ENCODE peak calls at places on chromosome 16, in nine cellular contexts. One of them, this sample, is unnamed.

GRCh38 chr16:31513126-31513525 is 4.9 kb upstream of the RUSF1 start:
- DNase-seq in stimulated activated CD8-positive, alpha-beta memory T cell treated with anti-CD3 and anti-CD28 coated beads, Interleukin-15, amount 100 ng/mL, for 1 hour: no peak
- DNase-seq in H54: no peak
- DNase-seq in H7: no peak
- DNase-seq in midbrain: no peak
- DNase-seq in A549: no peak
- DNase-seq in Caki2: peak; percentile 31
- DNase-seq in Peyer's patch: no peak
- DNase-seq in EL: peak; percentile 91
- DNase-seq in this sample: no peak

GRCh38 chr16:28326881-28327610 is 34.7 kb downstream of the SBK1 start:
- DNase-seq in stimulated activated CD8-positive, alpha-beta memory T cell treated with anti-CD3 and anti-CD28 coated beads, Interleukin-15, amount 100 ng/mL, for 1 hour: peak; percentile 39
- DNase-seq in H54: peak; percentile 78
- DNase-seq in H7: peak; percentile 84
- DNase-seq in midbrain: peak; percentile 15
- DNase-seq in A549: peak; percentile 91
- DNase-seq in Caki2: peak; percentile 27
- DNase-seq in Peyer's patch: peak; percentile 74
- DNase-seq in EL: peak; percentile 43
- DNase-seq in this sample: peak; percentile 81

GRCh38 chr16:70433456-70434103 is 5.3 kb downstream of the ST3GAL2 start:
- DNase-seq in stimulated activated CD8-positive, alpha-beta memory T cell treated with anti-CD3 and anti-CD28 coated beads, Interleukin-15, amount 100 ng/mL, for 1 hour: no peak
- DNase-seq in H54: peak; percentile 60
- DNase-seq in H7: no peak
- DNase-seq in midbrain: no peak
- DNase-seq in A549: no peak
- DNase-seq in Caki2: no peak
- DNase-seq in Peyer's patch: no peak
- DNase-seq in EL: peak; percentile 88
- DNase-seq in this sample: no peak

GRCh38 chr16:17206712-17207111 is 264.0 kb downstream of the XYLT1 start:
- DNase-seq in stimulated activated CD8-positive, alpha-beta memory T cell treated with anti-CD3 and anti-CD28 coated beads, Interleukin-15, amount 100 ng/mL, for 1 hour: no peak
- DNase-seq in H54: no peak
- DNase-seq in H7: no peak
- DNase-seq in midbrain: no peak
- DNase-seq in A549: no peak
- DNase-seq in Caki2: no peak
- DNase-seq in Peyer's patch: no peak
- DNase-seq in EL: no peak
- DNase-seq in this sample: no peak

GRCh38 chr16:55372792-55373488 is 48.9 kb downstream of the IRX6 start:
- DNase-seq in stimulated activated CD8-positive, alpha-beta memory T cell treated with anti-CD3 and anti-CD28 coated beads, Interleukin-15, amount 100 ng/mL, for 1 hour: no peak
- DNase-seq in H54: no peak
- DNase-seq in H7: no peak
- DNase-seq in midbrain: no peak
- DNase-seq in A549: no peak
- DNase-seq in Caki2: no peak
- DNase-seq in Peyer's patch: no peak
- DNase-seq in EL: no peak
- DNase-seq in this sample: no peak

GRCh38 chr16:19748389-19749110 is 30.5 kb downstream of the IQCK start:
- DNase-seq in stimulated activated CD8-positive, alpha-beta memory T cell treated with anti-CD3 and anti-CD28 coated beads, Interleukin-15, amount 100 ng/mL, for 1 hour: no peak
- DNase-seq in H54: no peak
- DNase-seq in H7: no peak
- DNase-seq in midbrain: no peak
- DNase-seq in A549: no peak
- DNase-seq in Caki2: no peak
- DNase-seq in Peyer's patch: no peak
- DNase-seq in EL: no peak
- DNase-seq in this sample: no peak

GRCh38 chr16:87864331-87864989 is 4.8 kb downstream of the SLC7A5 start:
- DNase-seq in stimulated activated CD8-positive, alpha-beta memory T cell treated with anti-CD3 and anti-CD28 coated beads, Interleukin-15, amount 100 ng/mL, for 1 hour: no peak
- DNase-seq in H54: no peak
- DNase-seq in H7: peak; percentile 27
- DNase-seq in midbrain: no peak
- DNase-seq in A549: no peak
- DNase-seq in Caki2: no peak
- DNase-seq in Peyer's patch: no peak
- DNase-seq in EL: no peak
- DNase-seq in this sample: no peak

GRCh38 chr16:720990-721764 is at the start of gene ANTKMT:
- DNase-seq in stimulated activated CD8-positive, alpha-beta memory T cell treated with anti-CD3 and anti-CD28 coated beads, Interleukin-15, amount 100 ng/mL, for 1 hour: peak; percentile 27
- DNase-seq in H54: peak; percentile 92
- DNase-seq in H7: peak; percentile 99
- DNase-seq in midbrain: peak; percentile 83
- DNase-seq in A549: peak; percentile 84
- DNase-seq in Caki2: peak; percentile 95
- DNase-seq in Peyer's patch: peak; percentile 90
- DNase-seq in EL: peak; percentile 79
- DNase-seq in this sample: peak; percentile 98

GRCh38 chr16:12340151-12340733 is 363.7 kb downstream of the SNX29 start:
- DNase-seq in stimulated activated CD8-positive, alpha-beta memory T cell treated with anti-CD3 and anti-CD28 coated beads, Interleukin-15, amount 100 ng/mL, for 1 hour: no peak
- DNase-seq in H54: peak; percentile 45
- DNase-seq in H7: peak; percentile 80
- DNase-seq in midbrain: no peak
- DNase-seq in A549: peak; percentile 31
- DNase-seq in Caki2: peak; percentile 23
- DNase-seq in Peyer's patch: no peak
- DNase-seq in EL: peak; percentile 72
- DNase-seq in this sample: peak; percentile 64

GRCh38 chr16:2969545-2970521 is 685 bp downstream of the PAQR4 start:
- DNase-seq in stimulated activated CD8-positive, alpha-beta memory T cell treated with anti-CD3 and anti-CD28 coated beads, Interleukin-15, amount 100 ng/mL, for 1 hour: peak; percentile 24
- DNase-seq in H54: peak; percentile 82
- DNase-seq in H7: peak; percentile 97
- DNase-seq in midbrain: peak; percentile 66
- DNase-seq in A549: peak; percentile 73
- DNase-seq in Caki2: peak; percentile 71
- DNase-seq in Peyer's patch: peak; percentile 76
- DNase-seq in EL: peak; percentile 81
- DNase-seq in this sample: peak; percentile 85

GRCh38 chr16:86626966-86627365 is 48.6 kb downstream of the FOXL1 start:
- DNase-seq in stimulated activated CD8-positive, alpha-beta memory T cell treated with anti-CD3 and anti-CD28 coated beads, Interleukin-15, amount 100 ng/mL, for 1 hour: no peak
- DNase-seq in H54: no peak
- DNase-seq in H7: no peak
- DNase-seq in midbrain: no peak
- DNase-seq in A549: no peak
- DNase-seq in Caki2: no peak
- DNase-seq in Peyer's patch: no peak
- DNase-seq in EL: peak; percentile 27
- DNase-seq in this sample: no peak

GRCh38 chr16:89584768-89585549 is 9.4 kb downstream of the CPNE7 start:
- DNase-seq in stimulated activated CD8-positive, alpha-beta memory T cell treated with anti-CD3 and anti-CD28 coated beads, Interleukin-15, amount 100 ng/mL, for 1 hour: no peak
- DNase-seq in H54: no peak
- DNase-seq in H7: peak; percentile 70
- DNase-seq in midbrain: no peak
- DNase-seq in A549: no peak
- DNase-seq in Caki2: no peak
- DNase-seq in Peyer's patch: no peak
- DNase-seq in EL: no peak
- DNase-seq in this sample: no peak

GRCh38 chr16:62135903-62136302 is 99.7 kb upstream of the CDH8 start:
- DNase-seq in stimulated activated CD8-positive, alpha-beta memory T cell treated with anti-CD3 and anti-CD28 coated beads, Interleukin-15, amount 100 ng/mL, for 1 hour: no peak
- DNase-seq in H54: no peak
- DNase-seq in H7: no peak
- DNase-seq in midbrain: no peak
- DNase-seq in A549: no peak
- DNase-seq in Caki2: peak; percentile 90
- DNase-seq in Peyer's patch: no peak
- DNase-seq in EL: peak; percentile 2
- DNase-seq in this sample: no peak

GRCh38 chr16:12902511-12903324 is 1.3 kb downstream of the SHISA9 start:
- DNase-seq in stimulated activated CD8-positive, alpha-beta memory T cell treated with anti-CD3 and anti-CD28 coated beads, Interleukin-15, amount 100 ng/mL, for 1 hour: no peak
- DNase-seq in H54: no peak
- DNase-seq in H7: peak; percentile 82
- DNase-seq in midbrain: no peak
- DNase-seq in A549: no peak
- DNase-seq in Caki2: peak; percentile 52
- DNase-seq in Peyer's patch: no peak
- DNase-seq in EL: no peak
- DNase-seq in this sample: peak; percentile 78

GRCh38 chr16:1964046-1964505 is 550 bp downstream of the RPS2 start:
- DNase-seq in stimulated activated CD8-positive, alpha-beta memory T cell treated with anti-CD3 and anti-CD28 coated beads, Interleukin-15, amount 100 ng/mL, for 1 hour: no peak
- DNase-seq in H54: no peak
- DNase-seq in H7: no peak
- DNase-seq in midbrain: no peak
- DNase-seq in A549: no peak
- DNase-seq in Caki2: no peak
- DNase-seq in Peyer's patch: peak; percentile 70
- DNase-seq in EL: no peak
- DNase-seq in this sample: peak; percentile 56

GRCh38 chr16:30041841-30042240 is 10.8 kb upstream of the TLCD3B start:
- DNase-seq in stimulated activated CD8-positive, alpha-beta memory T cell treated with anti-CD3 and anti-CD28 coated beads, Interleukin-15, amount 100 ng/mL, for 1 hour: no peak
- DNase-seq in H54: no peak
- DNase-seq in H7: peak; percentile 25
- DNase-seq in midbrain: peak; percentile 12
- DNase-seq in A549: no peak
- DNase-seq in Caki2: no peak
- DNase-seq in Peyer's patch: no peak
- DNase-seq in EL: peak; percentile 49
- DNase-seq in this sample: no peak

GRCh38 chr16:87274808-87275207 is 42.4 kb downstream of the C16orf95 start:
- DNase-seq in stimulated activated CD8-positive, alpha-beta memory T cell treated with anti-CD3 and anti-CD28 coated beads, Interleukin-15, amount 100 ng/mL, for 1 hour: no peak
- DNase-seq in H54: no peak
- DNase-seq in H7: no peak
- DNase-seq in midbrain: no peak
- DNase-seq in A549: no peak
- DNase-seq in Caki2: no peak
- DNase-seq in Peyer's patch: no peak
- DNase-seq in EL: peak; percentile 47
- DNase-seq in this sample: no peak

GRCh38 chr16:50763211-50763610 is 21.3 kb downstream of the CYLD start:
- DNase-seq in stimulated activated CD8-positive, alpha-beta memory T cell treated with anti-CD3 and anti-CD28 coated beads, Interleukin-15, amount 100 ng/mL, for 1 hour: no peak
- DNase-seq in H54: no peak
- DNase-seq in H7: no peak
- DNase-seq in midbrain: no peak
- DNase-seq in A549: no peak
- DNase-seq in Caki2: no peak
- DNase-seq in Peyer's patch: no peak
- DNase-seq in EL: no peak
- DNase-seq in this sample: no peak

GRCh38 chr16:69049146-69049545 is 56.3 kb upstream of the HAS3 start:
- DNase-seq in stimulated activated CD8-positive, alpha-beta memory T cell treated with anti-CD3 and anti-CD28 coated beads, Interleukin-15, amount 100 ng/mL, for 1 hour: no peak
- DNase-seq in H54: peak; percentile 42
- DNase-seq in H7: no peak
- DNase-seq in midbrain: no peak
- DNase-seq in A549: peak; percentile 43
- DNase-seq in Caki2: no peak
- DNase-seq in Peyer's patch: no peak
- DNase-seq in EL: peak; percentile 74
- DNase-seq in this sample: no peak

GRCh38 chr16:57528499-57529323 is 7.7 kb downstream of the CCDC102A start:
- DNase-seq in stimulated activated CD8-positive, alpha-beta memory T cell treated with anti-CD3 and anti-CD28 coated beads, Interleukin-15, amount 100 ng/mL, for 1 hour: no peak
- DNase-seq in H54: no peak
- DNase-seq in H7: peak; percentile 97
- DNase-seq in midbrain: no peak
- DNase-seq in A549: no peak
- DNase-seq in Caki2: no peak
- DNase-seq in Peyer's patch: peak; percentile 89
- DNase-seq in EL: no peak
- DNase-seq in this sample: peak; percentile 89

GRCh38 chr16:76370344-76370743 is 93.1 kb downstream of the CNTNAP4 start:
- DNase-seq in stimulated activated CD8-positive, alpha-beta memory T cell treated with anti-CD3 and anti-CD28 coated beads, Interleukin-15, amount 100 ng/mL, for 1 hour: no peak
- DNase-seq in H54: no peak
- DNase-seq in H7: peak; percentile 10
- DNase-seq in midbrain: no peak
- DNase-seq in A549: no peak
- DNase-seq in Caki2: no peak
- DNase-seq in Peyer's patch: no peak
- DNase-seq in EL: no peak
- DNase-seq in this sample: peak; percentile 16

GRCh38 chr16:26993988-26994387 is 72.7 kb upstream of the C16orf82 start:
- DNase-seq in stimulated activated CD8-positive, alpha-beta memory T cell treated with anti-CD3 and anti-CD28 coated beads, Interleukin-15, amount 100 ng/mL, for 1 hour: no peak
- DNase-seq in H54: no peak
- DNase-seq in H7: no peak
- DNase-seq in midbrain: no peak
- DNase-seq in A549: no peak
- DNase-seq in Caki2: no peak
- DNase-seq in Peyer's patch: no peak
- DNase-seq in EL: peak; percentile 59
- DNase-seq in this sample: no peak

GRCh38 chr16:21277927-21278706 is at the start of gene CRYM:
- DNase-seq in stimulated activated CD8-positive, alpha-beta memory T cell treated with anti-CD3 and anti-CD28 coated beads, Interleukin-15, amount 100 ng/mL, for 1 hour: no peak
- DNase-seq in H54: peak; percentile 56
- DNase-seq in H7: peak; percentile 93
- DNase-seq in midbrain: no peak
- DNase-seq in A549: peak; percentile 82
- DNase-seq in Caki2: peak; percentile 64
- DNase-seq in Peyer's patch: peak; percentile 88
- DNase-seq in EL: peak; percentile 22
- DNase-seq in this sample: peak; percentile 88

GRCh38 chr16:88527186-88527936 is 42.8 kb upstream of the ZC3H18 start:
- DNase-seq in stimulated activated CD8-positive, alpha-beta memory T cell treated with anti-CD3 and anti-CD28 coated beads, Interleukin-15, amount 100 ng/mL, for 1 hour: peak; percentile 20
- DNase-seq in H54: peak; percentile 85
- DNase-seq in H7: peak; percentile 98
- DNase-seq in midbrain: peak; percentile 54
- DNase-seq in A549: peak; percentile 78
- DNase-seq in Caki2: peak; percentile 26
- DNase-seq in Peyer's patch: peak; percentile 82
- DNase-seq in EL: peak; percentile 65
- DNase-seq in this sample: peak; percentile 90